ENCODE peak calls at places on chromosomes 3 and 15, in nine cellular contexts. J is left cardiac atrium; E is psoas muscle; B is stimulated activated CD8-positive, alpha-beta memory T cell treated with anti-CD3 and anti-CD28 coated beads, Interleukin-4, amount 100 ng/mL, for 24 hours; Z is activated B cell treated with CpG ODN at 0.5 μM for 24 hours; P is stimulated activated CD4-positive, alpha-beta T cell treated with anti-CD3 and anti-CD28 coated beads, Interleukin-1b, Interleukin-23, amount 100 ng/mL, for 4 hours; W is NCI-H2029 treated with DMSO at 0.1 percent for 48 hours; O is GM20000; T is mammary epithelial cell. A is an unnamed sample.

GRCh38 chr3:160754371-160754854 is 1.6 kb upstream of the PPM1L start:
- DNase-seq in W (no peak), Z (peak), P (no peak), B (peak), O (peak), J (peak), E (peak), T (peak), A (peak)

GRCh38 chr3:61030469-61031035 is 220.7 kb downstream of the FHIT start:
- DNase-seq in W (no peak), T (peak), P (no peak), B (no peak), E (no peak), Z (no peak), J (no peak), O (no peak), A (no peak)

GRCh38 chr3:152199069-152199838 is 69.5 kb upstream of the MBNL1 start:
- DNase-seq in E (no peak), T (no peak), O (no peak), B (no peak), W (no peak), J (no peak), P (no peak), Z (no peak), A (no peak)

GRCh38 chr3:196398782-196399181 is 33.4 kb downstream of the UBXN7 start:
- DNase-seq in T (no peak), B (no peak), W (no peak), E (no peak), J (no peak), Z (no peak), P (no peak), O (no peak), A (no peak)

GRCh38 chr3:67109651-67110204 is 111.6 kb downstream of the KBTBD8 start:
- DNase-seq in T (peak), J (no peak), Z (no peak), E (no peak), O (peak), B (no peak), W (peak), P (no peak), A (no peak)

GRCh38 chr15:58951388-58952060 is 18.0 kb upstream of the SLTM start:
- DNase-seq in Z (no peak), P (no peak), J (no peak), W (no peak), T (peak), O (no peak), E (no peak), B (no peak), A (no peak)

GRCh38 chr3:169241928-169242751 is 421.4 kb downstream of the MECOM start:
- DNase-seq in W (no peak), B (no peak), O (no peak), Z (no peak), J (peak), E (no peak), P (no peak), T (peak), A (peak)

GRCh38 chr3:141680620-141681389 is 57.3 kb upstream of the RNF7 start:
- DNase-seq in W (peak), E (peak), B (no peak), P (no peak), J (no peak), Z (no peak), O (no peak), T (peak), A (no peak)

GRCh38 chr3:45105855-45106655 is 40.1 kb downstream of the CDCP1 start:
- DNase-seq in O (no peak), W (no peak), E (no peak), P (no peak), Z (no peak), J (no peak), B (peak), T (peak), A (no peak)

GRCh38 chr3:5006755-5007202 is 27.5 kb downstream of the BHLHE40 start:
- DNase-seq in E (no peak), P (peak), Z (peak), B (peak), W (no peak), O (peak), T (peak), J (peak), A (no peak)

GRCh38 chr3:62926494-62926893 is 51.3 kb upstream of the CADPS start:
- DNase-seq in T (no peak), W (no peak), P (no peak), Z (no peak), J (no peak), O (no peak), E (no peak), B (no peak), A (no peak)

GRCh38 chr15:36644156-36644896 is 64.9 kb downstream of the CDIN1 start:
- DNase-seq in T (no peak), P (no peak), E (no peak), Z (no peak), J (no peak), O (no peak), B (no peak), W (no peak), A (no peak)

GRCh38 chr3:187850256-187851010 is 105.2 kb upstream of the BCL6 start:
- DNase-seq in P (no peak), B (no peak), J (peak), O (no peak), T (no peak), E (peak), W (no peak), Z (no peak), A (no peak)

GRCh38 chr15:29685156-29686078 is 136.9 kb downstream of the TJP1 start:
- DNase-seq in W (no peak), E (no peak), J (no peak), Z (no peak), T (peak), B (no peak), O (no peak), P (no peak), A (no peak)

GRCh38 chr3:187247398-187247797 is 44.1 kb downstream of the MASP1 start:
- DNase-seq in J (no peak), B (no peak), E (no peak), W (no peak), P (no peak), O (no peak), T (no peak), Z (no peak), A (no peak)

GRCh38 chr3:159091936-159092335 is 290.1 kb downstream of the MFSD1 start:
- DNase-seq in W (no peak), B (no peak), Z (no peak), J (no peak), O (no peak), P (no peak), T (no peak), E (no peak), A (no peak)

GRCh38 chr3:140727886-140728285 is 50.0 kb downstream of the TRIM42 start:
- DNase-seq in J (no peak), P (no peak), Z (no peak), E (no peak), O (no peak), B (no peak), T (no peak), W (no peak), A (no peak)

GRCh38 chr3:65619391-65620298 is 419.1 kb downstream of the MAGI1 start:
- DNase-seq in E (no peak), J (no peak), B (no peak), Z (no peak), T (no peak), P (no peak), W (no peak), O (no peak), A (no peak)

GRCh38 chr3:15634671-15635661 is 33.4 kb downstream of the BTD start:
- DNase-seq in W (no peak), P (no peak), J (no peak), B (no peak), T (no peak), Z (no peak), E (peak), O (no peak), A (peak)

GRCh38 chr3:194315965-194316361 is 35.2 kb downstream of the CPN2 start:
- DNase-seq in P (no peak), B (no peak), O (no peak), T (peak), W (no peak), E (no peak), J (peak), Z (no peak), A (peak)

GRCh38 chr3:22040150-22040549 is 289.1 kb upstream of the ZNF385D start:
- DNase-seq in Z (no peak), W (no peak), B (no peak), O (no peak), T (no peak), J (no peak), E (no peak), P (no peak), A (no peak)

GRCh38 chr3:103393395-103394186 is 958.8 kb downstream of the ZPLD1 start:
- DNase-seq in W (no peak), B (no peak), E (no peak), P (no peak), Z (no peak), T (no peak), O (no peak), J (no peak), A (no peak)

A was measured in left lung.